ENCODE peak calls at places on chromosomes 6 and 20, in ten cellular contexts. R is neural crest cell, P is esophagus squamous epithelium, T is fibroblast of pulmonary artery, U is lower leg skin, I is GM10248, X is fibroblast of villous mesenchyme, Y is adrenal gland, B is sigmoid colon, V is lower lobe of right lung. C is an unnamed sample.

GRCh38 chr20:47817573-47817972 is 32.3 kb upstream of the SULF2 start:
- DNase-seq in P (no peak), R (no peak), I (no peak), B (no peak), T (no peak), U (no peak), Y (no peak), V (no peak), X (no peak), C (no peak)

GRCh38 chr6:36028887-36029324 is 1.3 kb downstream of the MAPK14 start:
- DNase-seq in R (peak), T (peak), P (peak), B (peak), V (peak), U (peak), I (no peak), X (peak), Y (peak), C (no peak)

GRCh38 chr6:44161997-44162338 is 3.3 kb downstream of the CAPN11 start:
- DNase-seq in T (peak), I (no peak), B (no peak), Y (peak), P (no peak), U (no peak), R (no peak), V (no peak), X (no peak), C (no peak)

GRCh38 chr6:109695468-109695867 is 4.4 kb downstream of the FIG4 start:
- DNase-seq in P (no peak), B (no peak), Y (no peak), I (no peak), U (no peak), R (no peak), X (no peak), V (no peak), T (peak), C (no peak)

GRCh38 chr20:4814696-4815252 is 93.1 kb downstream of the PRND start:
- DNase-seq in Y (no peak), X (no peak), U (no peak), I (peak), B (no peak), P (peak), R (no peak), V (peak), T (no peak), C (no peak)

GRCh38 chr6:162814417-162814988 is 86.7 kb downstream of the PACRG start:
- DNase-seq in P (no peak), X (no peak), B (no peak), V (no peak), I (no peak), R (no peak), U (no peak), Y (no peak), T (no peak), C (no peak)

GRCh38 chr20:11846131-11846530 is 71.6 kb upstream of the BTBD3 start:
- DNase-seq in P (no peak), U (no peak), T (no peak), V (no peak), B (no peak), R (no peak), Y (no peak), X (no peak), I (no peak), C (no peak)

GRCh38 chr20:31835977-31836852 is 9.2 kb downstream of the FOXS1 start:
- DNase-seq in Y (peak), T (peak), X (peak), P (no peak), U (peak), R (no peak), I (peak), B (peak), V (peak), C (peak)

GRCh38 chr6:140105857-140106256 is 731.4 kb upstream of the CITED2 start:
- DNase-seq in V (no peak), I (no peak), R (peak), U (no peak), B (no peak), P (no peak), Y (peak), T (peak), X (peak), C (no peak)

GRCh38 chr6:25713802-25714201 is 40.7 kb upstream of the SLC17A4 start:
- DNase-seq in I (no peak), X (no peak), R (no peak), V (no peak), Y (no peak), P (no peak), B (no peak), T (peak), U (no peak), C (no peak)

GRCh38 chr20:1002682-1003561 is 811 bp upstream of the RSPO4 start:
- DNase-seq in X (no peak), R (no peak), I (no peak), B (peak), T (no peak), V (no peak), Y (no peak), P (no peak), U (peak), C (no peak)

GRCh38 chr6:88842320-88842719 is 121.1 kb downstream of the RNGTT start:
- DNase-seq in Y (no peak), V (no peak), U (no peak), I (no peak), B (no peak), X (no peak), T (no peak), P (no peak), R (no peak), C (no peak)

GRCh38 chr20:32474009-32474716 is 111.0 kb downstream of the NOL4L start:
- DNase-seq in I (no peak), X (no peak), Y (peak), P (no peak), T (no peak), U (no peak), V (no peak), B (no peak), R (no peak), C (no peak)

GRCh38 chr6:135048915-135049314 is 5.7 kb downstream of the HBS1L start:
- DNase-seq in B (no peak), Y (no peak), T (no peak), P (no peak), U (no peak), X (no peak), I (no peak), R (no peak), V (no peak), C (no peak)

GRCh38 chr20:10061641-10062040 is 26.9 kb downstream of the ANKEF1 start:
- DNase-seq in R (no peak), P (no peak), Y (no peak), U (no peak), T (no peak), I (no peak), B (no peak), V (no peak), X (no peak), C (no peak)

GRCh38 chr6:76633259-76633658 is 560.8 kb upstream of the IMPG1 start:
- DNase-seq in T (no peak), P (no peak), I (no peak), U (no peak), X (no peak), Y (no peak), V (no peak), B (no peak), R (peak), C (no peak)

GRCh38 chr20:815914-816606 is 17.5 kb upstream of the FAM110A start:
- DNase-seq in Y (peak), P (no peak), T (peak), R (peak), V (peak), I (peak), U (peak), X (peak), B (no peak), C (no peak)

DNA sequence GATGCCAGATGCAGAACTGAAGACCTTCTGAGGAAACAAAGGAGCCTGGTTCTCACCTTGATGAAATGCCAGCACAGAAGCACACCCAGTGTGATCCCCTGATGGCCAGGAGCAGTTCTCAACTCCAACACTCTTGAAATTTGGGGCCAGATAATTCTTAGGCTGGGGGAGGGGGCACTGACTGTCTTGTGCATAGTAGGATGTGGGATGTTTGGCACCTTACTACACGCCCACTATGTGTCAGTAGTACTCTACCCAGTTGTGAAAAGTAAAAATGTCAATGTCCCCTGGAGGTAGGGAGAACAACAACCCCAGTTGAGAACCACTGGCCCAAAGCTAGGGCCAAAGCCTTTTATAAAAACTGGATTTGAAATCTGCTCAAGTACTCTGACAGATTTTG is 398.3 kb upstream of the ARID1B start:
- DNase-seq in P (no peak), X (no peak), B (no peak), U (no peak), I (no peak), T (no peak), R (no peak), V (no peak), Y (no peak), C (no peak)
- TF ChIP-seq CTCF in P (no peak), X (no peak), B (no peak), U (no peak), I (peak), T (no peak), R (no peak), V (no peak), Y (no peak), C (no peak)

GRCh38 chr6:158730175-158730907 is 80.5 kb downstream of the SYTL3 start:
- DNase-seq in X (no peak), B (no peak), P (no peak), U (no peak), V (no peak), Y (no peak), T (no peak), R (no peak), I (no peak), C (no peak)
- TF ChIP-seq CTCF in X (no peak), B (no peak), P (no peak), U (no peak), V (no peak), Y (no peak), T (no peak), R (no peak), I (no peak), C (no peak)

DNA sequence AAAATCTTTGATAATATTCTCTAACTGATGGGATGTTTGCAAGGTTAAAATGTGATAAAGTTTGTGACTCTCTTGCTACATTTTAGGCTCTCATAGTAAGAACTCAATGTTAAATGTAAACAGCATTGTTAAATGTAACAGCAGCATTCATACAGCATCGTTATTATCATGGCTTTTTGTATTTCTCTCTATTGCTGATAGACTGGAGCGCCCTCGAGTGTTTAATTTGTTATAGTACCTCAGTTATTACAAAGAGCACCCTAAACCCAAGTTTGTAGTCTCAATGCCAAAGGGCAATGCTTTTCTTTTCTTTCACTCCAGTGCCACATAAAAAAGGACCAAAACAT is 14.9 kb upstream of the TTPAL start:
- DNase-seq in B (no peak), R (no peak), T (peak), U (no peak), P (no peak), Y (no peak), I (no peak), X (peak), V (no peak), C (no peak)
- TF ChIP-seq CTCF in B (no peak), R (peak), T (peak), U (no peak), P (peak), Y (peak), I (peak), X (peak), V (peak), C (peak)

DNA sequence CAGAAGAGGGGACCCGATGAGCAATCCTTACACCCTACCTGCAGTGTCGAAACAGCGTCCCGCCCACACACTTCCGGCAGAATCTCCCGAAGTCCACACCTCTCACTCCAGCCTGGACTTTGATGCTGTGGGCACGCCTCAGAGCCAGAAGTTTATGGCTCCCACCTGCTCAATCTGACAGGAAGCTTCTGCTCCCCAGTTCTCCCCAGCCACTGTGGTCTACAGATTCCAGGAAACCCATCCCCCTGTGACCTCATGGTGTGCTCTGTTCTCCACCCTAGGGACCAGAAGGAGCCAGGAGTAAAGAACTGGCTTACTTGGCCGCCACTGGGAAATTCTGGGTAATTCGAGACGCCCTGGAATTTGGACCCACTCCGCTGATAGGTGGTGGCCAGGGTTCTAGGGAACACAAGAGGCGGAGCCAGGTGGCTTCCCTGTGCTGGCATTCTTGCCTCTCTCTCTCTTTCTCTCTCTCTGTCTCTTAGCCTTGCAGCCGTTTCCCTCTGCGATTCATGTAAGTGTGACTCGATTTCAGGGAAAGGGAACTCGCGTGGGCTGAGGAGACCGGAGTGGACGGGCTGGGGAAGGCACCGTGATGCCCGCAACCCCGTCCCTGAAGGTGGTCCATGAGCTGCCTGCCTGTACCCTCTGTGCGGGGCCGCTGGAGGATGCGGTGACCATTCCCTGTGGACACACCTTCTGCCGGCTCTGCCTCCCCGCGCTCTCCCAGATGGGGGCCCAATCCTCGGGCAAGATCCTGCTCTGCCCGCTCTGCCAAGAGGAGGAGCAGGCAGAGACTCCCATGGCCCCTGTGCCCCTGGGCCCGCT is at the start of gene TRIM15:
- DNase-seq in B (no peak), V (no peak), X (no peak), I (peak), U (no peak), T (no peak), R (no peak), Y (no peak), P (no peak), C (no peak)
- TF ChIP-seq CTCF in B (no peak), V (no peak), X (no peak), I (no peak), U (no peak), T (no peak), R (no peak), Y (no peak), P (no peak), C (no peak)

GRCh38 chr6:31476515-31477139 is 21.3 kb upstream of the MICB start:
- DNase-seq in V (no peak), R (no peak), I (no peak), T (no peak), U (no peak), P (no peak), X (no peak), Y (no peak), B (no peak), C (no peak)

GRCh38 chr6:31473780-31474725 is 23.9 kb upstream of the MICB start:
- DNase-seq in U (no peak), P (no peak), T (peak), X (no peak), Y (no peak), I (no peak), B (no peak), V (no peak), R (no peak), C (peak)

GRCh38 chr6:31473244-31473643 is 24.7 kb upstream of the MICB start:
- DNase-seq in I (no peak), Y (no peak), B (no peak), T (no peak), X (no peak), V (no peak), R (no peak), P (no peak), U (no peak), C (peak)

GRCh38 chr6:31472259-31472658 is 25.7 kb upstream of the MICB start:
- DNase-seq in U (no peak), R (no peak), I (no peak), P (no peak), T (no peak), B (no peak), Y (no peak), X (no peak), V (no peak), C (no peak)

DNA sequence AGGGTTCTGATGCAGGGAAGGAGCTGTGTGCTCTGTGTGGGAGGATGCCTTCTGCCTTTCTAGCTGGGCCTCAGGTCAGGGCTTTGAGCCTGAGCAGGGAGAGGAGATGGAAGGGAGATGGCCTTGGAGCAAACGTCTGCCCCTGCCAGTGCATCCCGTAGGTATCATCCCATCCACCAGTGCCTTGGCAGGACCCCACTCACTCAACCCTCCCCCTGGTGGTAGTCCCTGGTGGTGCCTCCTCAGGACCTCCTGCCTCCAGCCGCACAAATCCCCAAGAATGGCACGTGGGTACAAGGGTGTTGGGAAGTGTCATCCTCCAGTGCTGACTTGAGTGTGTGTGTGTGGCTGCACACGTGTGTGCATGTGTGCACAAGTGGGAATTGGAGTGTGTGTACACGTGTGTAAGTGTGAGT is 23.1 kb upstream of the MICB start:
- DNase-seq in B (peak), U (no peak), T (no peak), P (no peak), I (no peak), X (no peak), Y (no peak), V (no peak), R (no peak), C (peak)
- TF ChIP-seq CTCF in B (no peak), U (no peak), T (peak), P (no peak), I (no peak), X (peak), Y (no peak), V (peak), R (peak), C (peak)

GRCh38 chr6:13398081-13398406 is 69.7 kb upstream of the TBC1D7 start:
- DNase-seq in U (no peak), I (no peak), T (no peak), X (no peak), R (no peak), B (no peak), V (no peak), Y (no peak), P (no peak), C (no peak)

GRCh38 chr6:13398421-13398994 is 70.2 kb upstream of the TBC1D7 start:
- DNase-seq in X (no peak), B (no peak), V (no peak), U (no peak), I (no peak), Y (no peak), P (no peak), T (no peak), R (peak), C (no peak)

GRCh38 chr6:13396241-13396792 is 68.0 kb upstream of the TBC1D7 start:
- DNase-seq in U (no peak), R (no peak), I (no peak), X (no peak), P (no peak), T (no peak), B (no peak), Y (no peak), V (no peak), C (no peak)

GRCh38 chr6:13395272-13396237 is 67.2 kb upstream of the TBC1D7 start:
- DNase-seq in T (peak), R (no peak), P (no peak), U (no peak), V (peak), B (peak), X (peak), I (peak), Y (peak), C (no peak)

GRCh38 chr6:13397359-13398080 is 69.2 kb upstream of the TBC1D7 start:
- DNase-seq in T (no peak), I (peak), U (no peak), Y (no peak), P (no peak), V (peak), X (no peak), R (no peak), B (no peak), C (no peak)
- TF ChIP-seq CTCF in T (peak), I (no peak), U (no peak), Y (no peak), P (peak), V (no peak), X (peak), R (peak), B (no peak), C (peak)

C was measured in osteocyte.